ENCODE peak calls at places on chromosomes 7 and 10, in eight cellular contexts. One of them, this sample, is unnamed.
A peak's percentile ranks its signal among the peaks of the same experiment; 100 is the strongest.

GRCh38 chr10:91694170-91694794 is 61.4 kb upstream of the PPP1R3C start:
- DNase-seq in GM23338: peak; percentile 69
- DNase-seq in IMR-90: peak; percentile 51
- DNase-seq in left ventricle myocardium inferior: no peak
- DNase-seq in thoracic aorta: no peak
- DNase-seq in naive thymus-derived CD4-positive, alpha-beta T cell: no peak
- DNase-seq in CD8-positive, alpha-beta memory T cell: no peak
- DNase-seq in OCI-LY7: peak; percentile 22
- DNase-seq in this sample: no peak

GRCh38 chr7:93115796-93116195 is 2.0 kb downstream of the SAMD9 start:
- DNase-seq in OCI-LY7: no peak
- DNase-seq in thoracic aorta: no peak
- DNase-seq in CD8-positive, alpha-beta memory T cell: no peak
- DNase-seq in left ventricle myocardium inferior: no peak
- DNase-seq in IMR-90: peak; percentile 75
- DNase-seq in naive thymus-derived CD4-positive, alpha-beta T cell: no peak
- DNase-seq in GM23338: no peak
- DNase-seq in this sample: no peak

GRCh38 chr10:104139221-104139620 is 17.2 kb downstream of the SFR1 start:
- DNase-seq in naive thymus-derived CD4-positive, alpha-beta T cell: no peak
- DNase-seq in GM23338: peak; percentile 48
- DNase-seq in thoracic aorta: no peak
- DNase-seq in left ventricle myocardium inferior: no peak
- DNase-seq in OCI-LY7: peak; percentile 42
- DNase-seq in IMR-90: no peak
- DNase-seq in CD8-positive, alpha-beta memory T cell: no peak
- DNase-seq in this sample: no peak

GRCh38 chr10:60536529-60537114 is 146.9 kb upstream of the ANK3 start:
- DNase-seq in thoracic aorta: no peak
- DNase-seq in IMR-90: peak; percentile 61
- DNase-seq in left ventricle myocardium inferior: no peak
- DNase-seq in CD8-positive, alpha-beta memory T cell: no peak
- DNase-seq in naive thymus-derived CD4-positive, alpha-beta T cell: no peak
- DNase-seq in OCI-LY7: no peak
- DNase-seq in GM23338: no peak
- DNase-seq in this sample: no peak

GRCh38 chr7:1851731-1852531 is 181.9 kb downstream of the ELFN1 start:
- DNase-seq in IMR-90: no peak
- DNase-seq in left ventricle myocardium inferior: no peak
- DNase-seq in GM23338: no peak
- DNase-seq in naive thymus-derived CD4-positive, alpha-beta T cell: peak; percentile 6
- DNase-seq in thoracic aorta: no peak
- DNase-seq in CD8-positive, alpha-beta memory T cell: peak; percentile 43
- DNase-seq in OCI-LY7: no peak
- DNase-seq in this sample: no peak

GRCh38 chr7:66315192-66315591 is 110.1 kb downstream of the TPST1 start:
- DNase-seq in OCI-LY7: no peak
- DNase-seq in left ventricle myocardium inferior: no peak
- DNase-seq in GM23338: peak; percentile 39
- DNase-seq in CD8-positive, alpha-beta memory T cell: no peak
- DNase-seq in naive thymus-derived CD4-positive, alpha-beta T cell: no peak
- DNase-seq in IMR-90: no peak
- DNase-seq in thoracic aorta: no peak
- DNase-seq in this sample: no peak

GRCh38 chr10:71011141-71011540 is 122.8 kb upstream of the PCBD1 start:
- DNase-seq in CD8-positive, alpha-beta memory T cell: no peak
- DNase-seq in IMR-90: no peak
- DNase-seq in GM23338: no peak
- DNase-seq in thoracic aorta: no peak
- DNase-seq in OCI-LY7: no peak
- DNase-seq in naive thymus-derived CD4-positive, alpha-beta T cell: no peak
- DNase-seq in left ventricle myocardium inferior: no peak
- DNase-seq in this sample: no peak

GRCh38 chr7:43439631-43440401 is 143.1 kb upstream of the STK17A start:
- DNase-seq in OCI-LY7: peak; percentile 71
- DNase-seq in naive thymus-derived CD4-positive, alpha-beta T cell: no peak
- DNase-seq in thoracic aorta: no peak
- DNase-seq in GM23338: peak; percentile 91
- DNase-seq in CD8-positive, alpha-beta memory T cell: peak; percentile 61
- DNase-seq in IMR-90: peak; percentile 47
- DNase-seq in left ventricle myocardium inferior: no peak
- DNase-seq in this sample: no peak

GRCh38 chr10:10989669-10990068 is 28.0 kb upstream of the CELF2 start:
- DNase-seq in GM23338: no peak
- DNase-seq in IMR-90: no peak
- DNase-seq in thoracic aorta: no peak
- DNase-seq in CD8-positive, alpha-beta memory T cell: no peak
- DNase-seq in OCI-LY7: no peak
- DNase-seq in left ventricle myocardium inferior: no peak
- DNase-seq in naive thymus-derived CD4-positive, alpha-beta T cell: no peak
- DNase-seq in this sample: no peak

GRCh38 chr7:41030673-41031072 is 672.2 kb downstream of the INHBA start:
- DNase-seq in OCI-LY7: no peak
- DNase-seq in GM23338: no peak
- DNase-seq in thoracic aorta: no peak
- DNase-seq in naive thymus-derived CD4-positive, alpha-beta T cell: no peak
- DNase-seq in left ventricle myocardium inferior: no peak
- DNase-seq in IMR-90: peak; percentile 42
- DNase-seq in CD8-positive, alpha-beta memory T cell: no peak
- DNase-seq in this sample: no peak

GRCh38 chr10:94225589-94225988 is 137.2 kb downstream of the NOC3L start:
- DNase-seq in GM23338: peak; percentile 56
- DNase-seq in CD8-positive, alpha-beta memory T cell: no peak
- DNase-seq in OCI-LY7: no peak
- DNase-seq in naive thymus-derived CD4-positive, alpha-beta T cell: no peak
- DNase-seq in IMR-90: no peak
- DNase-seq in left ventricle myocardium inferior: no peak
- DNase-seq in thoracic aorta: no peak
- DNase-seq in this sample: no peak

GRCh38 chr10:89481662-89482061 is 53.7 kb downstream of the SLC16A12 start:
- DNase-seq in CD8-positive, alpha-beta memory T cell: no peak
- DNase-seq in left ventricle myocardium inferior: no peak
- DNase-seq in IMR-90: peak; percentile 93
- DNase-seq in thoracic aorta: no peak
- DNase-seq in naive thymus-derived CD4-positive, alpha-beta T cell: no peak
- DNase-seq in GM23338: no peak
- DNase-seq in OCI-LY7: no peak
- DNase-seq in this sample: no peak

GRCh38 chr7:45176091-45176490 is 18.5 kb downstream of the RAMP3 start:
- DNase-seq in left ventricle myocardium inferior: no peak
- DNase-seq in GM23338: no peak
- DNase-seq in thoracic aorta: no peak
- DNase-seq in naive thymus-derived CD4-positive, alpha-beta T cell: no peak
- DNase-seq in OCI-LY7: no peak
- DNase-seq in IMR-90: no peak
- DNase-seq in CD8-positive, alpha-beta memory T cell: peak; percentile 11
- DNase-seq in this sample: no peak

GRCh38 chr10:107614939-107615665 is 450.6 kb upstream of the SORCS1 start:
- DNase-seq in GM23338: no peak
- DNase-seq in naive thymus-derived CD4-positive, alpha-beta T cell: no peak
- DNase-seq in IMR-90: peak; percentile 39
- DNase-seq in CD8-positive, alpha-beta memory T cell: no peak
- DNase-seq in left ventricle myocardium inferior: no peak
- DNase-seq in OCI-LY7: no peak
- DNase-seq in thoracic aorta: no peak
- DNase-seq in this sample: no peak

GRCh38 chr10:19654576-19654975 is 161.7 kb upstream of the PLXDC2 start:
- DNase-seq in CD8-positive, alpha-beta memory T cell: no peak
- DNase-seq in GM23338: no peak
- DNase-seq in left ventricle myocardium inferior: no peak
- DNase-seq in OCI-LY7: no peak
- DNase-seq in IMR-90: peak; percentile 87
- DNase-seq in naive thymus-derived CD4-positive, alpha-beta T cell: no peak
- DNase-seq in thoracic aorta: no peak
- DNase-seq in this sample: no peak

GRCh38 chr7:134742688-134743350 is 36.6 kb upstream of the CALD1 start:
- DNase-seq in thoracic aorta: no peak
- DNase-seq in GM23338: no peak
- DNase-seq in left ventricle myocardium inferior: no peak
- DNase-seq in naive thymus-derived CD4-positive, alpha-beta T cell: no peak
- DNase-seq in CD8-positive, alpha-beta memory T cell: no peak
- DNase-seq in IMR-90: peak; percentile 74
- DNase-seq in OCI-LY7: no peak
- DNase-seq in this sample: no peak

GRCh38 chr10:12707461-12708185 is 293.9 kb downstream of the CCDC3 start:
- DNase-seq in thoracic aorta: no peak
- DNase-seq in IMR-90: peak; percentile 99
- DNase-seq in naive thymus-derived CD4-positive, alpha-beta T cell: no peak
- DNase-seq in CD8-positive, alpha-beta memory T cell: no peak
- DNase-seq in left ventricle myocardium inferior: no peak
- DNase-seq in OCI-LY7: peak; percentile 22
- DNase-seq in GM23338: peak; percentile 70
- DNase-seq in this sample: no peak

GRCh38 chr10:12703813-12704212 is 297.7 kb downstream of the CCDC3 start:
- DNase-seq in left ventricle myocardium inferior: no peak
- DNase-seq in IMR-90: peak; percentile 87
- DNase-seq in naive thymus-derived CD4-positive, alpha-beta T cell: no peak
- DNase-seq in thoracic aorta: no peak
- DNase-seq in GM23338: no peak
- DNase-seq in CD8-positive, alpha-beta memory T cell: no peak
- DNase-seq in OCI-LY7: no peak
- DNase-seq in this sample: no peak

GRCh38 chr10:12704488-12704887 is 297.0 kb downstream of the CCDC3 start:
- DNase-seq in OCI-LY7: no peak
- DNase-seq in IMR-90: no peak
- DNase-seq in left ventricle myocardium inferior: no peak
- DNase-seq in thoracic aorta: no peak
- DNase-seq in naive thymus-derived CD4-positive, alpha-beta T cell: no peak
- DNase-seq in GM23338: no peak
- DNase-seq in CD8-positive, alpha-beta memory T cell: no peak
- DNase-seq in this sample: no peak

GRCh38 chr10:12703141-12703540 is 298.4 kb downstream of the CCDC3 start:
- DNase-seq in CD8-positive, alpha-beta memory T cell: no peak
- DNase-seq in IMR-90: no peak
- DNase-seq in left ventricle myocardium inferior: no peak
- DNase-seq in naive thymus-derived CD4-positive, alpha-beta T cell: no peak
- DNase-seq in OCI-LY7: no peak
- DNase-seq in GM23338: no peak
- DNase-seq in thoracic aorta: no peak
- DNase-seq in this sample: no peak

GRCh38 chr10:12705943-12706342 is 295.6 kb downstream of the CCDC3 start:
- DNase-seq in GM23338: no peak
- DNase-seq in naive thymus-derived CD4-positive, alpha-beta T cell: no peak
- DNase-seq in IMR-90: no peak
- DNase-seq in OCI-LY7: no peak
- DNase-seq in CD8-positive, alpha-beta memory T cell: no peak
- DNase-seq in left ventricle myocardium inferior: no peak
- DNase-seq in thoracic aorta: no peak
- DNase-seq in this sample: no peak
- H3K4me1 ChIP-seq in GM23338: peaks cover 14% of the 10 kb centered on the region
- H3K4me1 ChIP-seq in naive thymus-derived CD4-positive, alpha-beta T cell: no peaks in the 10 kb centered on the region
- H3K4me1 ChIP-seq in IMR-90: peaks cover 44% of the 10 kb centered on the region
- H3K4me1 ChIP-seq in OCI-LY7: no peaks in the 10 kb centered on the region
- H3K4me1 ChIP-seq in CD8-positive, alpha-beta memory T cell: no peaks in the 10 kb centered on the region
- H3K4me1 ChIP-seq in left ventricle myocardium inferior: peaks cover 38% of the 10 kb centered on the region
- H3K4me1 ChIP-seq in thoracic aorta: peaks cover 69% of the 10 kb centered on the region
- H3K4me1 ChIP-seq in this sample: no peaks in the 10 kb centered on the region

GRCh38 chr10:96309631-96310358 is 5.6 kb downstream of the DNTT start:
- DNase-seq in thoracic aorta: no peak
- DNase-seq in naive thymus-derived CD4-positive, alpha-beta T cell: no peak
- DNase-seq in left ventricle myocardium inferior: no peak
- DNase-seq in OCI-LY7: no peak
- DNase-seq in CD8-positive, alpha-beta memory T cell: no peak
- DNase-seq in GM23338: peak; percentile 98
- DNase-seq in IMR-90: no peak
- DNase-seq in this sample: no peak
- H3K4me1 ChIP-seq in thoracic aorta: peaks cover 17% of the 10 kb centered on the region
- H3K4me1 ChIP-seq in naive thymus-derived CD4-positive, alpha-beta T cell: no peaks in the 10 kb centered on the region
- H3K4me1 ChIP-seq in left ventricle myocardium inferior: peaks cover 28% of the 10 kb centered on the region
- H3K4me1 ChIP-seq in OCI-LY7: peaks cover 29% of the 10 kb centered on the region
- H3K4me1 ChIP-seq in CD8-positive, alpha-beta memory T cell: peaks cover 10% of the 10 kb centered on the region
- H3K4me1 ChIP-seq in GM23338: peaks cover 30% of the 10 kb centered on the region
- H3K4me1 ChIP-seq in IMR-90: no peaks in the 10 kb centered on the region
- H3K4me1 ChIP-seq in this sample: no peaks in the 10 kb centered on the region

DNA sequence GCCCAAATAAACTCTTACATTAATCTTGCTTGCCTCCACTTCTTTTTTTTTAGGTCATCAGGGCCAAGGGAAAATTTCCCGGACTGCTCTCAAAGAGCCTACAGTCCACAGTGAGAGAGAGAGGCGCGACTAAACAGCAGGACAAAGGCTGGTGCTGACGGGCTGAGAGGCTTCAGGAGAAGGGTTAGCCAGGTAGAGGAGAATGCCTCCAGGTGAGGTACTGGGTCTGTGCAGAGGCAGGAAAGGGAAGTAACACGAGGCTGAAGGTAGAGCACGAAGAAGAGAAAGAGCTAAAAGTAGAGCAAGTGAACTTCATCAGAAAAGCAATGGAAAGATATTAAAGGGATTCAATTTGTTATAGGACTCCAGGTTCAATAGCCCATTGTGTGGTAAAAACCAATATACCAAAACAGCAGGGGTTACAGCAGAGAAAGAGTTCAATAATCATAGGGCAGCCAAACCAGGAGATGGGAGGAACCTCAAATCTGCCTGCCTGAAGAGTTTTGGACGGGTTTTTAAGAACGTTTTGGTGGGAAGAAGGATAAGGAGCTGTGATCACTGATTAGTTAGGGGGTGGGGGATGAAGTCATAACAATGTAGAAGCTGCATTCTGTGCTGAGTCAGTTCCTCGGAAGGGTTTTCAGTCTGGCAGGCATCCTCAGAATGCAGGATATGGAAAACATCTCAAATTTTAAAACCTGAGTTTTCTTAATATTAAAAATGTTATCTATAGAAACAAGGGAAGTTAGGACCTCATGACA is 171.5 kb downstream of the AKR1D1 start:
- DNase-seq in IMR-90: no peak
- DNase-seq in naive thymus-derived CD4-positive, alpha-beta T cell: no peak
- DNase-seq in OCI-LY7: no peak
- DNase-seq in CD8-positive, alpha-beta memory T cell: no peak
- DNase-seq in thoracic aorta: no peak
- DNase-seq in left ventricle myocardium inferior: no peak
- DNase-seq in GM23338: peak; percentile 51
- DNase-seq in this sample: no peak
- H3K4me1 ChIP-seq in IMR-90: no peaks in the 10 kb centered on the region
- H3K4me1 ChIP-seq in naive thymus-derived CD4-positive, alpha-beta T cell: no peaks in the 10 kb centered on the region
- H3K4me1 ChIP-seq in OCI-LY7: no peaks in the 10 kb centered on the region
- H3K4me1 ChIP-seq in CD8-positive, alpha-beta memory T cell: no peaks in the 10 kb centered on the region
- H3K4me1 ChIP-seq in thoracic aorta: no peaks in the 10 kb centered on the region
- H3K4me1 ChIP-seq in left ventricle myocardium inferior: peaks cover 4% of the 10 kb centered on the region
- H3K4me1 ChIP-seq in GM23338: peaks cover 46% of the 10 kb centered on the region
- H3K4me1 ChIP-seq in this sample: no peaks in the 10 kb centered on the region

DNA sequence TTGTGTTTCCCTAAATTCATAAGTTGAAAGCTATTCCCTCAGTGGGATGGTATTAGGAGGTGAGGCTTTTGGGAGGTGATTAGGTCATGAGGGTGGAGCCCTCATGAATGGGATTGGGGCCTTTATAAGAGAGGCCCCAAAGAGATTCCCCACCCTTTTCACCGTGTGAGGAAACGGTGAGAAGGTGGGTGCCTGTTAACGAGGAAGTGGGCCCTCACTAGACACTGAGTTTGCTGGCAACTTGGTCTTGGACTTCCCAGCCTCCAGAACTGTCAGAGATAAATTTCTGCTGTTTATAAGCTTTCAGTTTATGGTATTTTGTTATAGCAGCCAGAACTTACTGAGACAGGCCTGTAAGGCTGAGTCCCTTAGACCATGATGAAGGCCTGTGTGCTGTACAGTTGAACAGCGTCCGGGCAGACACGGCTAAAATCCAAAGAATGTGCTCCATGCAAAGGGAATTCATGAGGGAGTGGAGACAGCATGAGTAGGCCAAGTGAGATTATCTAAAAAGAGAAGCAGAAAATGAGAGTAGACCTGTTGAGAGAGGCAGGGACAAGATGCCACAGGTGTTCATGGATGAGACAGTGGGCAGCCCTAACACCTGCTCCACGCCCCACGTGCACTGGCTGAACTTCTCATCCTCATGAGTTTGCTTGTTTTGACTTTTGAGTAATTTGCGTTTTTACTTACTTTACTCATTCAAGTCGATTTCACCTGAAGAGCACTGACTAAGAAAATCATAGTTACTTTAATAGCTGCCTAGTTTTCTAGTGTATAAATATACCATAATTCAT is 66.9 kb upstream of the SFMBT2 start:
- DNase-seq in thoracic aorta: no peak
- DNase-seq in IMR-90: no peak
- DNase-seq in CD8-positive, alpha-beta memory T cell: no peak
- DNase-seq in OCI-LY7: peak; percentile 79
- DNase-seq in naive thymus-derived CD4-positive, alpha-beta T cell: no peak
- DNase-seq in GM23338: no peak
- DNase-seq in left ventricle myocardium inferior: no peak
- DNase-seq in this sample: no peak
- H3K4me1 ChIP-seq in thoracic aorta: peaks cover 10% of the 10 kb centered on the region
- H3K4me1 ChIP-seq in IMR-90: no peaks in the 10 kb centered on the region
- H3K4me1 ChIP-seq in CD8-positive, alpha-beta memory T cell: peaks cover 58% of the 10 kb centered on the region
- H3K4me1 ChIP-seq in OCI-LY7: peaks cover 97% of the 10 kb centered on the region
- H3K4me1 ChIP-seq in naive thymus-derived CD4-positive, alpha-beta T cell: peaks cover 36% of the 10 kb centered on the region
- H3K4me1 ChIP-seq in GM23338: no peaks in the 10 kb centered on the region
- H3K4me1 ChIP-seq in left ventricle myocardium inferior: peaks cover 20% of the 10 kb centered on the region
- H3K4me1 ChIP-seq in this sample: peaks cover 19% of the 10 kb centered on the region

This sample was measured in effector memory CD4-positive, alpha-beta T cell.